ENCODE peak calls at places on chromosome 3, in ten cellular contexts. W is lung, O is heart left ventricle, T is transverse colon, Q is fibroblast of lung, M is thyroid gland, U is aorta, N is A549, S is ovary, K is suprapubic skin. R is an unnamed sample. For H3K4me1, the result is how much of the 10 kb centered on the place peaks cover.

GRCh38 chr3:161851941-161852566 is 355.4 kb downstream of the OTOL1 start:
- DNase-seq in W (peak), O (no peak), T (peak), Q (peak), M (peak), U (peak), N (peak), S (no peak), K (no peak), R (peak)

GRCh38 chr3:38353151-38353550 is 6.6 kb downstream of the XYLB start:
- DNase-seq in W (no peak), O (no peak), T (no peak), Q (peak), M (no peak), U (no peak), N (no peak), S (no peak), K (peak), R (no peak)

GRCh38 chr3:17638351-17638750 is 104.1 kb downstream of the TBC1D5 start:
- DNase-seq in W (no peak), O (no peak), T (no peak), Q (peak), M (no peak), U (no peak), N (no peak), S (no peak), K (no peak), R (no peak)

GRCh38 chr3:52005571-52005986 is 9.9 kb upstream of the RPL29 start:
- DNase-seq in W (no peak), O (peak), T (no peak), Q (no peak), M (peak), U (no peak), N (no peak), S (peak), K (no peak), R (no peak)

GRCh38 chr3:120162400-120162799 is 68.2 kb upstream of the GSK3B start:
- DNase-seq in W (no peak), O (no peak), T (no peak), Q (no peak), M (no peak), U (no peak), N (no peak), S (no peak), K (no peak), R (no peak)

GRCh38 chr3:33883538-33884203 is 85.2 kb downstream of the PDCD6IP start:
- DNase-seq in W (no peak), O (no peak), T (no peak), Q (peak), M (no peak), U (no peak), N (peak), S (no peak), K (no peak), R (no peak)

GRCh38 chr3:169091196-169091595 is 572.3 kb downstream of the MECOM start:
- DNase-seq in W (no peak), O (no peak), T (no peak), Q (peak), M (no peak), U (no peak), N (no peak), S (no peak), K (no peak), R (no peak)

GRCh38 chr3:54165865-54166264 is 43.5 kb downstream of the CACNA2D3 start:
- DNase-seq in W (no peak), O (no peak), T (no peak), Q (no peak), M (no peak), U (no peak), N (no peak), S (no peak), K (no peak), R (no peak)

GRCh38 chr3:12832350-12833225 is 8.8 kb downstream of the RPL32 start:
- DNase-seq in W (no peak), O (no peak), T (no peak), Q (no peak), M (no peak), U (no peak), N (no peak), S (no peak), K (no peak), R (no peak)
- H3K27ac ChIP-seq in W (no peak), O (no peak), T (no peak), Q (no peak), M (no peak), U (no peak), N (no peak), S (no peak), K (no peak), R (no peak)

GRCh38 chr3:62727576-62727975 is 147.6 kb downstream of the CADPS start:
- DNase-seq in W (no peak), O (no peak), T (no peak), Q (no peak), M (no peak), U (no peak), N (no peak), S (no peak), K (no peak), R (no peak)

GRCh38 chr3:62723636-62724217 is 151.5 kb downstream of the CADPS start:
- DNase-seq in W (no peak), O (no peak), T (no peak), Q (no peak), M (no peak), U (no peak), N (no peak), S (no peak), K (no peak), R (no peak)

GRCh38 chr3:62722344-62722743 is 152.9 kb downstream of the CADPS start:
- DNase-seq in W (no peak), O (no peak), T (no peak), Q (no peak), M (no peak), U (no peak), N (no peak), S (no peak), K (no peak), R (no peak)

GRCh38 chr3:62723171-62723570 is 152.0 kb downstream of the CADPS start:
- DNase-seq in W (no peak), O (no peak), T (no peak), Q (no peak), M (no peak), U (no peak), N (no peak), S (no peak), K (no peak), R (no peak)

GRCh38 chr3:62724503-62724902 is 150.7 kb downstream of the CADPS start:
- DNase-seq in W (no peak), O (no peak), T (no peak), Q (no peak), M (no peak), U (no peak), N (no peak), S (no peak), K (no peak), R (no peak)
- H3K4me1 ChIP-seq in W (under half), O (under half), T (under half), Q (under half), M (under half), U (under half), N (under half), S (under half), K (under half), R (under half)

GRCh38 chr3:37241880-37242279 is 67.5 kb upstream of the LRRFIP2 start:
- DNase-seq in W (no peak), O (no peak), T (no peak), Q (no peak), M (no peak), U (no peak), N (no peak), S (no peak), K (no peak), R (no peak)

GRCh38 chr3:37240170-37240945 is 66.0 kb upstream of the LRRFIP2 start:
- DNase-seq in W (no peak), O (no peak), T (no peak), Q (no peak), M (no peak), U (no peak), N (no peak), S (no peak), K (no peak), R (no peak)

GRCh38 chr3:37245003-37245402 is 70.6 kb upstream of the LRRFIP2 start:
- DNase-seq in W (no peak), O (no peak), T (no peak), Q (no peak), M (no peak), U (no peak), N (no peak), S (no peak), K (no peak), R (no peak)

GRCh38 chr3:37247398-37248114 is 73.2 kb upstream of the LRRFIP2 start:
- DNase-seq in W (no peak), O (no peak), T (no peak), Q (no peak), M (no peak), U (no peak), N (no peak), S (no peak), K (no peak), R (no peak)

DNA sequence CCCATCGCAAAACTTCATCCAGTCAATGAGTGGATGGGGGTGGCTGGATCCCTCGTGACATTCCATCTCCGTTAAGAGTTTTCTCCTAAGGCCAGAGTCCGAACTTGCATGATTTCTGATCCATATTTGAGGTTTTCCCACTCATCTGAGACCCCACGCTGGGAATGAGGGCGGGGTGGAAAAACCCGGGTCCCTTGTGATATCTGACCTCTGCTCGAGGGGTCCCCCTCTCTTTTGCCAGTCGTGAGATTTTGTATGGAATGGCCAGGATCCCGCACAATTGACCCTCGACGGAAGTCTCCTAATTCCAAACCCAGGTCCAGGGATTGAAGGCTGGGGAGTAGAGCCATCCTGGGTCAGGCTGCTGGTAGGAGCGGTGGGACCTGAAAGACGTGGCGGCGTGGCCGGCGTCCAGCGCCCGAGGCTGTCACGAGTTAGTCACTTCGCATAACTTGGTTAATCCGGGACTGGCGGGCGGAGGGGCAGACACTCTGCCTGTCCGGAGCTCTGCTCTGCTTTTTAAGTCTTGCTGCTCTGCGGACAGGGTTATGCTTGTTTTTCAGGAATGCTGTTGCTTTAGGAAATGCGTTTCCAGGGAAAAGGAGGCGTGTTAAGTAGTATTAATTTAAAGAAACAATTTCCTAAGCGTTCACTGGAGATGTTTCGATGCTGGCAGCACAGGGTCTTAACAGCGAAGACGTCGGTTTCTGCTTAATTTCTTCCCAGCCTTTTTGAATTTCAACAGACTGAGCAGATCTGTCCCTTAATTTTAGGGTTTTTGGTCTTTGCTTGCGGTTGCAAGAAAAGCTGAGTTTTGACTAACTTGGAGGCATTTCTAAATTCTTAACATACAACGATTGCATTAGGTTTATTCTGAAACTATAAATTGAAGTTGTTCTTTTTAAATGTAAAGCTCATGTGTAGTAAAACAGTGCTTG is 69.7 kb upstream of the LRRFIP2 start:
- DNase-seq in W (peak), O (peak), T (peak), Q (peak), M (peak), U (peak), N (peak), S (peak), K (peak), R (peak)
- H3K27ac ChIP-seq in W (peak), O (peak), T (peak), Q (peak), M (peak), U (peak), N (peak), S (peak), K (peak), R (peak)

DNA sequence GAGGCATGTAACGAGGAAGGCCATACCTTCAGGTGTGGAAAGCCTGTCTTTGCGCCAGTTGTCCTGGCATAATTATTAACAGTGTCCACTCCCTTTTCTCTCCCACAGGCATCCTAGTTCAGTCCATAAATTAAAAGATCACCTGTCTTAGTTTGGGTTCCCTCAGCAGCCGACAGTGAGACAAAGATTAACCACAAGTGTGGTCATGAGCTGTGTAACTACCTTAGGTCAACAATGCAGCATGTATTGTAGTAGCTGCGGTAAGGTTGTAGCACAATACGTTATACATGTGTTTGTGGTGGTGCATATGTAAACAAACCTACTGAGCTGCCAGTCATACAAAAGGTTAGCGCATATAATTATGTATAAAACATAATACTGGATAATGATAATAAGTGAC is 103.2 kb upstream of the GALNT15 start:
- DNase-seq in W (no peak), O (no peak), T (no peak), Q (no peak), M (no peak), U (no peak), N (no peak), S (no peak), K (no peak), R (no peak)
- H3K4me1 ChIP-seq in W (under half), O (under half), T (under half), Q (under half), M (under half), U (under half), N (under half), S (under half), K (under half), R (under half)

GRCh38 chr3:192651854-192652510 is 75.4 kb downstream of the FGF12 start:
- DNase-seq in W (no peak), O (no peak), T (no peak), Q (no peak), M (no peak), U (no peak), N (no peak), S (no peak), K (no peak), R (peak)
- H3K27ac ChIP-seq in W (peak), O (peak), T (no peak), Q (no peak), M (no peak), U (no peak), N (no peak), S (no peak), K (no peak), R (peak)

DNA sequence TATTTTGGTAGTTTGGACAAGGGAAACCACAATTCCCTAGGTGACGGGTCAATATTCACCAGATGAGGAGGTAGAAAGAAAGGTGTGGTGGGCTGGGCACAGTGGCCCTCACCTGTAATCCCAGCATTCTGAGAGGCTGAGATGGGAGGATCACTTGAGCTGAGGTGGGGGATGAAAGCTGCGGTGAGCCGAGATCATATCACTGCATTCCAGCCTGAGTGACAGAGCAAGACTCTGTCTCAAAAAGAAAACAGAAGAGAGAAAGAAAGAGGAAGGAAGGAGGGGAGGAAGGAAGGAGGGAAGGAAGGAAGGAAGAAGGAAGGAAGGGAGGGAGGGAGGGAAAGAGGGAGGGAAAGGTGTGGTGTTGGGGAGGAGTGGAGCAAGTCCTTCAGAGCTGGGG is 56.1 kb upstream of the RNF7 start:
- DNase-seq in W (no peak), O (no peak), T (no peak), Q (no peak), M (no peak), U (no peak), N (no peak), S (no peak), K (no peak), R (no peak)
- H3K4me1 ChIP-seq in W (under half), O (under half), T (under half), Q (under half), M (under half), U (under half), N (under half), S (under half), K (under half), R (under half)